ENCODE peak calls at places on chromosomes 6 and 20, in nine cellular contexts. H is endodermal cell, T is cardiac muscle cell, U is ovary, J is heart right ventricle, W is neural progenitor cell, C is body of pancreas, P is IMR-90, V is heart left ventricle. E is an unnamed sample.

GRCh38 chr6:8177721-8178120 is 75.4 kb upstream of the EEF1E1 start:
- DNase-seq in H (no peak), T (no peak), C (no peak), V (no peak), U (no peak), P (peak; percentile 48), J (no peak), W (no peak), E (no peak)

GRCh38 chr6:155080876-155081845 is 86.0 kb downstream of the TIAM2 start:
- DNase-seq in J (no peak), V (no peak), W (peak; percentile 32), C (no peak), U (no peak), T (peak; percentile 47), H (peak; percentile 69), P (peak; percentile 46), E (peak; percentile 54)

GRCh38 chr6:105193647-105194046 is 13.8 kb upstream of the POPDC3 start:
- DNase-seq in V (no peak), J (no peak), W (no peak), U (no peak), C (no peak), H (no peak), P (peak; percentile 80), T (no peak), E (no peak)

GRCh38 chr6:4466260-4466659 is 309.9 kb upstream of the CDYL start:
- DNase-seq in U (no peak), P (peak; percentile 68), T (no peak), V (no peak), W (no peak), H (no peak), C (no peak), J (no peak), E (peak; percentile 95)

GRCh38 chr20:1215386-1216170 is 10.3 kb upstream of the RAD21L1 start:
- DNase-seq in H (no peak), W (no peak), P (no peak), U (no peak), V (no peak), J (no peak), C (no peak), T (no peak), E (no peak)

GRCh38 chr6:148776321-148776966 is 29.6 kb downstream of the UST start:
- DNase-seq in U (no peak), H (no peak), T (no peak), P (peak; percentile 82), W (no peak), V (no peak), C (no peak), J (no peak), E (no peak)

GRCh38 chr6:467111-467510 is 75.6 kb downstream of the IRF4 start:
- DNase-seq in V (no peak), U (no peak), W (no peak), C (no peak), T (no peak), H (no peak), P (no peak), J (no peak), E (no peak)

GRCh38 chr6:42958125-42958524 is 2.4 kb upstream of the GNMT start:
- DNase-seq in J (no peak), U (no peak), H (no peak), V (no peak), T (no peak), C (no peak), W (no peak), P (no peak), E (no peak)

GRCh38 chr20:48619126-48620101 is 208.4 kb downstream of the PREX1 start:
- DNase-seq in H (no peak), J (peak; percentile 47), V (no peak), W (no peak), P (no peak), U (no peak), T (no peak), C (peak; percentile 32), E (no peak)

GRCh38 chr20:46011631-46012482 is 3.1 kb downstream of the MMP9 start:
- DNase-seq in T (no peak), W (peak; percentile 42), U (no peak), H (peak; percentile 95), C (no peak), J (peak; percentile 47), P (peak; percentile 15), V (peak; percentile 43), E (no peak)

GRCh38 chr6:37860226-37860839 is 40.8 kb downstream of the ZFAND3 start:
- DNase-seq in H (peak; percentile 52), C (no peak), W (peak; percentile 42), J (no peak), P (peak; percentile 65), T (peak; percentile 39), V (peak; percentile 16), U (peak; percentile 31), E (no peak)

GRCh38 chr20:31602430-31602778 is 2.7 kb upstream of the ID1 start:
- DNase-seq in C (no peak), T (no peak), J (no peak), H (no peak), W (no peak), U (no peak), P (no peak), V (no peak), E (no peak)

GRCh38 chr20:33262658-33263065 is 20.4 kb upstream of the BPIFB1 start:
- DNase-seq in W (peak; percentile 86), C (peak; percentile 38), U (no peak), J (no peak), P (peak; percentile 53), V (no peak), H (peak; percentile 88), T (peak; percentile 81), E (peak; percentile 60)

GRCh38 chr6:14804444-14805210 is 441.2 kb upstream of the JARID2 start:
- DNase-seq in T (peak; percentile 73), U (peak; percentile 86), H (no peak), P (peak; percentile 86), C (peak; percentile 72), W (no peak), V (peak; percentile 93), J (peak; percentile 90), E (peak; percentile 47)

GRCh38 chr20:32476684-32477593 is 108.2 kb downstream of the NOL4L start:
- DNase-seq in P (no peak), U (no peak), C (peak; percentile 16), W (no peak), T (no peak), J (no peak), V (no peak), H (peak; percentile 44), E (peak; percentile 81)

GRCh38 chr20:40880716-40881104 is 147.9 kb upstream of the TOP1 start:
- DNase-seq in H (no peak), J (no peak), U (no peak), T (no peak), P (no peak), W (no peak), C (no peak), V (no peak), E (no peak)

GRCh38 chr20:40883097-40883496 is 145.5 kb upstream of the TOP1 start:
- DNase-seq in T (no peak), V (peak; percentile 18), C (no peak), H (no peak), P (no peak), J (no peak), U (no peak), W (no peak), E (no peak)

GRCh38 chr20:40882173-40882572 is 146.4 kb upstream of the TOP1 start:
- DNase-seq in P (no peak), H (no peak), V (no peak), T (no peak), J (no peak), U (no peak), C (no peak), W (no peak), E (no peak)

GRCh38 chr20:40880063-40880715 is 148.4 kb upstream of the TOP1 start:
- DNase-seq in J (no peak), U (no peak), V (no peak), T (no peak), P (no peak), H (no peak), C (no peak), W (no peak), E (no peak)
- TF ChIP-seq CTCF in J (no peak), U (no peak), V (no peak), T (no peak), P (no peak), H (peak; percentile 45), C (no peak), W (no peak), E (no peak)

GRCh38 chr6:167953551-167953950 is 43.9 kb upstream of the KIF25 start:
- DNase-seq in P (no peak), C (no peak), U (no peak), V (no peak), T (no peak), H (no peak), W (no peak), J (no peak), E (no peak)
- H3K36me3 ChIP-seq in P (peaks cover 18% of the 10 kb centered on the region), C (peaks cover 14% of the 10 kb centered on the region), U (no peaks in the 10 kb centered on the region), V (peaks cover 45% of the 10 kb centered on the region), T (peaks cover 47% of the 10 kb centered on the region), H (peaks cover 90% of the 10 kb centered on the region), W (peaks cover 8% of the 10 kb centered on the region), J (peaks cover 61% of the 10 kb centered on the region), E (peaks cover 34% of the 10 kb centered on the region)

DNA sequence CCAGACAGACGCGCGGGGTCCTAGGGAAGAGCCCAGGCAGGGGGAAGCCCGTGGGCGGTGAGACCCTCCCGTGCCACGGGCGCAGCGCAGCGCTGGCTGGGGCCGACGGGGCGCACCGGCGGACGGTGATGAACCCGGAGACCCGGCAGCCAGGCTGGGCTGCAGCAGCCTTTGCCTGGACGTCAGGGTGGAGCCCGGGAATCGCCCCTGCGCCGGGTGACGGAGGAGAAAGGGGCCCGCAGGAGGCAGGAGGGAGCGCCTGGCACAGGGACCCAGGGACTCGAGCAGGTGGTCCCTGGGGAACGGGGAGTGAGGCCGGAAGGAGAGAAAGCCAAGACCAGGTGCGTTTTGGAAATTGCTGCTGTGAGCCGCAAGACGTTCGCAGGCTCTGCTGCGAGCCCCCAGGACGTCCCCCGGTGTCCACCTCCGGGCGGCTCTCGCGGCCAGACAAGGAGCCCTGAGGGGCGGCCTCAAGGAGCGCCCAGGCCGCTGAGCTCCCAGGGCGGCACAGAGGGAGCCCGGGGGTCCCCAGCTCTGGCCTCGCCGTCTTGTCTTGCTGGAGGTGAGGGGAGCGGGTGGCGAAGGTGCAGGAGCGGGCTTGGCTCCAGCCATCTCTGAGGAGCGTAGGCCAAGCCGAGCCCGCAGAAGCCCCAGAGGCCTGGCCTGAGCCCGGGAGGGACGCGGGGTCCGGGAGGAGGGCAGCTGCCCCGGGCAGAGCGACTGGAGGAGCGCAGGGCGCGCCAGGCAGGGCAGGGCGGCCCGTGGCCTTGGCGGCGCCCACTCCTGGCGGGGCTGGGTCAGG is 191.2 kb upstream of the PDE10A start:
- DNase-seq in U (no peak), P (no peak), V (no peak), W (peak; percentile 42), C (no peak), T (no peak), J (no peak), H (peak; percentile 80), E (no peak)
- H3K4me3 ChIP-seq in U (no peak overlapping the region), P (no peak overlapping the region), V (peak overlapping the region; percentile 6), W (peak overlapping the region; percentile 38), C (no peak overlapping the region), T (no peak overlapping the region), J (no peak overlapping the region), H (no peak overlapping the region), E (no peak overlapping the region)

DNA sequence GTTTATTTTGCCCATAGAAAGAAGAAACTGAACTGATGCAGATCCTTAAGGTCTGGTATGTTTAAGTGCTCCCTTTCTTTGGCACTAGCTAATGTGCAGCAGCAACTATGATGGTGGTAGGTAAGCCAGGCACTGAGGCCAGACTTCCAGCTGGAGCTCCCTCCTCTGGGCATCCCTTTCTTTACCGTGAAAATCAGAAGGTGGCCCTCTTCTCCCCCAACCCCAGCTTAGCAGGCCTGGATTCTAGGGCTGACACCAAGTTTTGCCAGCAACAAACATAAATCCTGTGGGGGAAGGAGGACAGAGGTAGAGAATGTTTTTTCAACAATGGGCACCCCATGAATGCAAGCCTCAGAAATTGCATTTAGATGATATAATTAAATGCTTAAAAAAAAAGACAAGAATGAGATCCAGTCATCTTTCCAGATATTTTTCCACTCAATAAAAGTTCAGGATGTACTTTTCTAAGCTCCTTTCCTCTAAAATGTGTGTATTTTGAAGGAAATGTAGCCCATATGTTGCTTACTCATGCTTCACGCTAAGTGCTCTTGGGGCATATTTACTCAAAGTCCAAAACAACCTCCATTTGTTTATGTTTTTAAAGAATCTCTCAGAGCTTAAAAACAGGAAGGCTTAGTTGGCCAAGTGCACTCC is 123.9 kb upstream of the NXT1 start:
- DNase-seq in V (no peak), U (no peak), W (no peak), T (no peak), J (no peak), C (no peak), H (no peak), P (peak; percentile 41), E (no peak)
- TF ChIP-seq CTCF in V (no peak), U (no peak), W (no peak), T (no peak), J (no peak), C (no peak), H (peak; percentile 49), P (no peak), E (no peak)